ENCODE peak calls at places on chromosomes 7 and 10, in four cellular contexts. T is naive thymus-derived CD4-positive, alpha-beta T cell; V is cardiac muscle cell; I is colonic mucosa. N is an unnamed sample.

GRCh38 chr7:4866528-4867496 is 5.0 kb upstream of the PAPOLB start:
- DNase-seq in T (no peak), V (no peak), I (no peak), N (no peak)

GRCh38 chr7:139618482-139619366 is 95.2 kb downstream of the CLEC2L start:
- DNase-seq in T (peak; percentile 54), V (peak; percentile 55), I (peak; percentile 35), N (peak; percentile 25)

GRCh38 chr7:39950473-39951155 is 558 bp downstream of the CDK13 start:
- DNase-seq in T (peak; percentile 39), V (peak; percentile 59), I (peak; percentile 32), N (peak; percentile 31)

GRCh38 chr10:86316990-86317389 is 49.6 kb downstream of the GRID1 start:
- DNase-seq in T (no peak), V (no peak), I (no peak), N (no peak)

GRCh38 chr7:102426268-102427031 is 6.9 kb upstream of the ORAI2 start:
- DNase-seq in T (peak; percentile 83), V (no peak), I (no peak), N (no peak)

GRCh38 chr7:12866237-12866636 is 178.8 kb downstream of the ARL4A start:
- DNase-seq in T (no peak), V (no peak), I (no peak), N (no peak)

GRCh38 chr10:43070121-43071085 is 6.5 kb upstream of the RET start:
- DNase-seq in T (no peak), V (no peak), I (no peak), N (no peak)

GRCh38 chr7:147859486-147859885 is 731.1 kb upstream of the C7orf33 start:
- DNase-seq in T (no peak), V (no peak), I (no peak), N (no peak)

GRCh38 chr7:102431617-102432298 is 1.6 kb upstream of the ORAI2 start:
- DNase-seq in T (peak; percentile 74), V (no peak), I (peak; percentile 65), N (peak; percentile 40)

GRCh38 chr10:43206391-43207235 is 60.3 kb downstream of the RASGEF1A start:
- DNase-seq in T (no peak), V (no peak), I (no peak), N (no peak)

GRCh38 chr10:60646966-60647796 is 131.1 kb upstream of the CDK1 start:
- DNase-seq in T (peak; percentile 51), V (peak; percentile 81), I (peak; percentile 56), N (no peak)

GRCh38 chr10:84375011-84375410 is 46.6 kb downstream of the CCSER2 start:
- DNase-seq in T (peak; percentile 57), V (peak; percentile 73), I (peak; percentile 57), N (no peak)

GRCh38 chr7:144738708-144739314 is 97.0 kb downstream of the TPK1 start:
- DNase-seq in T (peak; percentile 43), V (peak; percentile 54), I (no peak), N (no peak)

GRCh38 chr10:87054373-87055295 is 34.5 kb downstream of the FAM25A start:
- DNase-seq in T (no peak), V (peak; percentile 72), I (no peak), N (no peak)

GRCh38 chr7:158501300-158502067 is 86.1 kb downstream of the PTPRN2 start:
- DNase-seq in T (no peak), V (no peak), I (no peak), N (no peak)

GRCh38 chr7:12607134-12607533 is 36.6 kb downstream of the SCIN start:
- DNase-seq in T (no peak), V (no peak), I (no peak), N (no peak)

GRCh38 chr7:92634924-92635519 is 44.8 kb upstream of the FAM133B start:
- DNase-seq in T (no peak), V (peak; percentile 64), I (peak; percentile 37), N (no peak)

GRCh38 chr10:62277946-62278345 is 9.3 kb upstream of the RTKN2 start:
- DNase-seq in T (no peak), V (no peak), I (no peak), N (no peak)

GRCh38 chr10:29064665-29065064 is 224.2 kb upstream of the LYZL1 start:
- DNase-seq in T (no peak), V (peak; percentile 69), I (no peak), N (no peak)

GRCh38 chr10:91034494-91035157 is 113.7 kb upstream of the ANKRD1 start:
- DNase-seq in T (no peak), V (peak; percentile 91), I (peak; percentile 34), N (peak; percentile 59)

GRCh38 chr7:143002106-143002505 is 24.8 kb downstream of the OR9A2 start:
- DNase-seq in T (peak; percentile 2), V (peak; percentile 55), I (no peak), N (no peak)

GRCh38 chr7:44534087-44534486 is 7.0 kb downstream of the NPC1L1 start:
- DNase-seq in T (no peak), V (no peak), I (no peak), N (no peak)

GRCh38 chr10:2619472-2619871 is 447.9 kb upstream of the PFKP start:
- DNase-seq in T (no peak), V (no peak), I (no peak), N (no peak)

GRCh38 chr7:158642149-158642548 is 54.5 kb upstream of the PTPRN2 start:
- DNase-seq in T (no peak), V (no peak), I (no peak), N (no peak)

GRCh38 chr10:69223028-69223342 is 2.9 kb downstream of the HKDC1 start:
- DNase-seq in T (no peak), V (no peak), I (no peak), N (no peak)

GRCh38 chr7:98295467-98296220 is 14.2 kb downstream of the BRI3 start:
- DNase-seq in T (no peak), V (no peak), I (no peak), N (no peak)

GRCh38 chr10:4266387-4267083 is 481.5 kb upstream of the KLF6 start:
- DNase-seq in T (no peak), V (peak; percentile 87), I (no peak), N (no peak)

GRCh38 chr7:80957226-80957625 is 38.4 kb upstream of the SEMA3C start:
- DNase-seq in T (no peak), V (no peak), I (no peak), N (no peak)

GRCh38 chr7:43648725-43649406 is 66.0 kb downstream of the STK17A start:
- DNase-seq in T (peak; percentile 81), V (peak; percentile 74), I (peak; percentile 48), N (no peak)

GRCh38 chr7:130996841-130997231 is 262.8 kb upstream of the KLF14 start:
- DNase-seq in T (no peak), V (peak; percentile 42), I (peak; percentile 89), N (no peak)

GRCh38 chr10:66783296-66783695 is 142.5 kb upstream of the LRRTM3 start:
- DNase-seq in T (no peak), V (no peak), I (no peak), N (no peak)

DNA sequence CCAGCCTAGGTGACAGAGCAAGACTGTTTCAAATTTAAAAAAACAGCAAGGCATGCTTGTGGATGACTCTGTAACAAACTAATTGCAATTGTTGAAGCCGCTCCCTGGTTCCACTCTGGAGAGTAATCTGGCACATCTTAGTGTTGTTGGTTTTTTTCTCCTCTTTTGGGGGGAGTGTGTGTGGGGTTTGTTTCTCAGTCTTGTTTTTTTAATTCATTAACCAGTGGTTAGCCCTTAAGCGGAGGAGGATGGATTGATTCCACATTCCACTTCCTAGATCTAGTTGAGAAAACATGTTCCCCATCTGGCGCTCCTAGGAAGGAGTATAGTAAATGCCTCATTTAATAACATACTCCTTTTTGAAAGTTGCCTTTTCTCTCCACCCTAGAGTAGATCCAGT is 8.6 kb upstream of the ZNF713 start:
- DNase-seq in T (no peak), V (no peak), I (no peak), N (no peak)
- H3K27ac ChIP-seq in T (no peak overlapping the region), V (no peak overlapping the region), I (no peak overlapping the region), N (no peak overlapping the region)

DNA sequence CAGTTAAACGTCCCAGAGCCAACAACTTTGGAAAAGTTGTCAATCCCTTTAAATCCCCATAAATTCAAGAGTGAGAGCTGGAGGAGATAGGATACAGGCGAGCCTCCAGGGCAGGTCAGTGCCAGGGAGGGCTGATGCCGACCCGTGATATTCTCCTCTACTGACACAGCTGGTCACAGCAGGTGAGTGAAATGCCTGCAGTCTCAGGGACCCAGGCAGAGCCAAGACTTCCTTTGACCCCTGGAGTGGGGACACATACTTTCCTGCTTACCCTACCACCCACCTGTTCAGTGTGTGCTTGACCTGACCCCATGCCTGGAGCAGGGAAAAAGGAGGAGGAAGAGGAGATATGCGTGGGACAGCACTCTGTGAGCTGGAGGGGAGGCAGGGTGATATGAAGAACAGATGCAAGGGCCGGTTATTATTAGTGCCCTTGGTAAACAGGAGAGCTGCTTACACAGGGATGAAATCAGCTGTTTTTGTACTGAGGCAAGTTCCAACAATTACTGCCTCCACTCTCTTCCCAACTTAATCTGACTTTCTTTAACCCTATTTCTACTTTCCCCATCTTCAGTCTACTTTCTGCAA is 40.8 kb upstream of the WIPF3 start:
- DNase-seq in T (no peak), V (no peak), I (no peak), N (no peak)
- H3K27ac ChIP-seq in T (no peak overlapping the region), V (no peak overlapping the region), I (no peak overlapping the region), N (no peak overlapping the region)

GRCh38 chr10:93248583-93249227 is 175.0 kb downstream of the CYP26A1 start:
- DNase-seq in T (no peak), V (no peak), I (no peak), N (no peak)

GRCh38 chr10:93250010-93250409 is 176.3 kb downstream of the CYP26A1 start:
- DNase-seq in T (no peak), V (no peak), I (no peak), N (no peak)

GRCh38 chr10:93245772-93246171 is 172.1 kb downstream of the CYP26A1 start:
- DNase-seq in T (no peak), V (peak; percentile 9), I (no peak), N (no peak)
- H3K27ac ChIP-seq in T (no peak overlapping the region), V (no peak overlapping the region), I (no peak overlapping the region), N (no peak overlapping the region)

GRCh38 chr7:75958802-75959543 is 35.4 kb downstream of the TMEM120A start:
- DNase-seq in T (no peak), V (no peak), I (no peak), N (no peak)
- H3K27ac ChIP-seq in T (no peak overlapping the region), V (no peak overlapping the region), I (peak overlapping the region; percentile 74), N (no peak overlapping the region)

GRCh38 chr10:80579849-80580645 is 42.3 kb downstream of the SH2D4B start:
- DNase-seq in T (no peak), V (no peak), I (peak; percentile 7), N (no peak)
- H3K27ac ChIP-seq in T (no peak overlapping the region), V (no peak overlapping the region), I (no peak overlapping the region), N (no peak overlapping the region)

GRCh38 chr7:111694376-111694775 is 132.1 kb upstream of the IMMP2L start:
- DNase-seq in T (no peak), V (no peak), I (no peak), N (no peak)

GRCh38 chr7:111690364-111691111 is 128.2 kb upstream of the IMMP2L start:
- DNase-seq in T (no peak), V (no peak), I (no peak), N (no peak)
- H3K27ac ChIP-seq in T (no peak overlapping the region), V (no peak overlapping the region), I (no peak overlapping the region), N (no peak overlapping the region)

GRCh38 chr10:125156196-125156595 is 4.2 kb downstream of the CTBP2 start:
- DNase-seq in T (no peak), V (no peak), I (no peak), N (no peak)

GRCh38 chr10:125155101-125155500 is 5.3 kb downstream of the CTBP2 start:
- DNase-seq in T (no peak), V (peak; percentile 34), I (no peak), N (no peak)

GRCh38 chr10:125154529-125154928 is 5.8 kb downstream of the CTBP2 start:
- DNase-seq in T (no peak), V (no peak), I (no peak), N (no peak)

GRCh38 chr10:125156739-125157472 is 3.5 kb downstream of the CTBP2 start:
- DNase-seq in T (no peak), V (no peak), I (peak; percentile 65), N (no peak)

GRCh38 chr10:125155669-125156068 is 4.7 kb downstream of the CTBP2 start:
- DNase-seq in T (no peak), V (no peak), I (no peak), N (no peak)
- H3K27ac ChIP-seq in T (no peak overlapping the region), V (no peak overlapping the region), I (peak overlapping the region; percentile 97), N (peak overlapping the region; percentile 86)